ENCODE peak calls at places on chromosomes 13 and 19, in five cellular contexts. M is heart right ventricle, L is fibroblast of lung, I is prostate gland, T is upper lobe of right lung. D is an unnamed sample. For H3K9me3, the result is how much of the 10 kb centered on the place peaks cover.

GRCh38 chr13:61410669-61411297 is 4.9 kb downstream of the PCDH20 start:
- DNase-seq in M (no peak), L (peak), I (no peak), T (no peak), D (no peak)

GRCh38 chr19:3370214-3370720 is 3.9 kb downstream of the NFIC start:
- DNase-seq in M (no peak), L (peak), I (no peak), T (no peak), D (no peak)

GRCh38 chr19:34867631-34868030 is 59.1 kb upstream of the ZNF30 start:
- DNase-seq in M (no peak), L (no peak), I (no peak), T (no peak), D (no peak)

GRCh38 chr13:21610687-21611086 is 6.7 kb upstream of the MICU2 start:
- DNase-seq in M (no peak), L (no peak), I (no peak), T (no peak), D (no peak)

GRCh38 chr13:49046002-49046401 is 70.3 kb downstream of the FNDC3A start:
- DNase-seq in M (no peak), L (peak), I (no peak), T (no peak), D (no peak)

GRCh38 chr19:1102407-1103106 is 1.2 kb upstream of the GPX4 start:
- DNase-seq in M (no peak), L (peak), I (peak), T (no peak), D (no peak)

GRCh38 chr19:16136185-16137067 is 7.1 kb upstream of the HSH2D start:
- DNase-seq in M (no peak), L (no peak), I (no peak), T (no peak), D (no peak)

GRCh38 chr13:75877092-75877491 is 241.0 kb downstream of the LMO7 start:
- DNase-seq in M (no peak), L (no peak), I (no peak), T (no peak), D (no peak)

GRCh38 chr19:29531458-29532025 is 5.7 kb downstream of the VSTM2B start:
- DNase-seq in M (no peak), L (no peak), I (no peak), T (peak), D (no peak)

GRCh38 chr19:51368366-51369282 is at the start of gene CLDND2:
- DNase-seq in M (no peak), L (no peak), I (no peak), T (no peak), D (no peak)

GRCh38 chr13:34721631-34722144 is 220.4 kb upstream of the NBEA start:
- DNase-seq in M (no peak), L (no peak), I (no peak), T (no peak), D (no peak)

GRCh38 chr13:53781941-53782340 is 753.3 kb downstream of the OLFM4 start:
- DNase-seq in M (no peak), L (peak), I (no peak), T (no peak), D (no peak)

GRCh38 chr19:31727536-31727935 is 378.3 kb upstream of the TSHZ3 start:
- DNase-seq in M (no peak), L (no peak), I (no peak), T (no peak), D (no peak)

GRCh38 chr19:40811478-40812341 is 12.7 kb downstream of the EGLN2 start:
- DNase-seq in M (no peak), L (no peak), I (no peak), T (no peak), D (no peak)

GRCh38 chr13:35723061-35723461 is 246.6 kb upstream of the MAB21L1 start:
- DNase-seq in M (no peak), L (peak), I (no peak), T (no peak), D (no peak)

GRCh38 chr19:33063356-33064116 is 1.2 kb downstream of the RHPN2 start:
- DNase-seq in M (no peak), L (peak), I (peak), T (no peak), D (no peak)

GRCh38 chr19:13998426-13998825 is 7.7 kb downstream of the RFX1 start:
- DNase-seq in M (no peak), L (no peak), I (no peak), T (no peak), D (no peak)

GRCh38 chr19:38043649-38044144 is 136.7 kb downstream of the SIPA1L3 start:
- DNase-seq in M (no peak), L (no peak), I (no peak), T (no peak), D (no peak)

GRCh38 chr13:70668293-70668692 is 560.0 kb upstream of the KLHL1 start:
- DNase-seq in M (no peak), L (no peak), I (no peak), T (no peak), D (no peak)

GRCh38 chr13:50071399-50071798 is 56.2 kb downstream of the KCNRG start:
- DNase-seq in M (no peak), L (peak), I (no peak), T (no peak), D (no peak)

GRCh38 chr13:31151837-31152236 is 9.9 kb downstream of the HSPH1 start:
- DNase-seq in M (no peak), L (no peak), I (no peak), T (no peak), D (no peak)

GRCh38 chr19:47036233-47036651 is 12.2 kb downstream of the TMEM160 start:
- DNase-seq in M (no peak), L (no peak), I (no peak), T (peak), D (no peak)

DNA sequence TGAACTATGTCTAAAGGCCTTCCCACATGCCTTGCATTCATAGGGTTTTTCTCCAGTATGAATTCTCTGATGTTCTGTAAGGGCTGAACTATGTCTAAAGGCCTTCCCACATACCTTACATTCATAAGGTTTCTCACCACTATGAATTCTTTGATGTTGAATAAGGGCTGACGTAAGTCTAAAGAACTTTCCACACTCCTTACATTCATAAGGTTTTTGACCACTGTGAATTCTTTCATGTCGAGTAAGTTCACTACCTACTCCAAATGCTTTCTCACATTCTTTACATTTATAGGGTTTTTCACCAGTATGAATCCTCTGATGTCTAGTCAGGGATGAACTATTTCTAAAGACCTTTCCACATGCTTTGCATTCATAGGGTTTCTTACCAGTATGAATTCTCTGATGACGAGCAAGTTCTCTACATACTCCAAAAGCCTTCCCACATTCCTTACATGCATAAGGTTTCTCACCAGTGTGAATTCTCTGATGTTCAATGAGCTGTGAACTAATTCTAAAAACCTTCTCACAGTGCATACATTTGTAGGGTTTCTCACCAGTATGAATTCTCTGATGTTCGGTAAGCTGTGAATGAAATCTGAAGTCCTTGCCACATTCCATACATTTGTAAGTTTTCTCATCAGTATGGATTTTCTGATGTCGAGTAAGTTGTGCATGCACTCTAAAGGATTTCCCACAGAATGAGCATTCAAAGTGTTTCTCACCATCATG is 19.1 kb upstream of the ZNF260 start:
- DNase-seq in M (no peak), L (peak), I (no peak), T (no peak), D (no peak)
- H3K9me3 ChIP-seq in M (half or more), L (under half), I (under half), T (half or more), D (half or more)

GRCh38 chr19:22257916-22258315 is 28.3 kb upstream of the ZNF729 start:
- DNase-seq in M (no peak), L (no peak), I (no peak), T (no peak), D (no peak)

GRCh38 chr19:22263121-22263520 is 23.1 kb upstream of the ZNF729 start:
- DNase-seq in M (no peak), L (no peak), I (no peak), T (no peak), D (no peak)

GRCh38 chr19:22257381-22257780 is 28.9 kb upstream of the ZNF729 start:
- DNase-seq in M (no peak), L (no peak), I (no peak), T (no peak), D (no peak)

GRCh38 chr19:22261596-22261995 is 24.6 kb upstream of the ZNF729 start:
- DNase-seq in M (no peak), L (no peak), I (no peak), T (no peak), D (no peak)

DNA sequence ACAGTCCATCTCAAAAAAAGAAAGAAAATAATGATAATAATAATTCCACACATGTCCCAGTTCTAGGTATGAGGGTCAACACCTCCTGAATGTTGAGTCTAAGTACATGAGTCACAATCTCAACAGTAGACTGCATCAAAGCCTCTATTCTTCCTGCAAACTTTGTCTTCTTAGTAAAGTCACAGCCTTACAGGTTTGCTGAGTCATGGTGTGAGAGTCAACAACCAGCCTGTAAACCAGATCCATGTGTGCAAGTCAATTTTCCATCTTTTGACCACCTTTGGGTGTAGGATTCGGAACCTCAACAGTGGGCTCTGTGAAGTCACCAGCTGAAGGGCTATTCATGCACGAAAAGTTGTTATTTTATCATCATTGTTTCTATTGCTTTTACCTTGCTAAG is 25.7 kb upstream of the ZNF729 start:
- DNase-seq in M (no peak), L (no peak), I (no peak), T (no peak), D (no peak)
- H3K9me3 ChIP-seq in M (under half), L (under half), I (under half), T (under half), D (under half)

GRCh38 chr19:53079313-53079924 is 23.8 kb downstream of the ZNF160 start:
- DNase-seq in M (no peak), L (no peak), I (no peak), T (no peak), D (no peak)
- H3K9me3 ChIP-seq in M (under half), L (under half), I (under half), T (under half), D (under half)

GRCh38 chr19:11781295-11782057 is 14.7 kb downstream of the ZNF441 start:
- DNase-seq in M (no peak), L (peak), I (no peak), T (no peak), D (no peak)
- H3K9me3 ChIP-seq in M (under half), L (under half), I (under half), T (under half), D (under half)

GRCh38 chr19:42653841-42654240 is 59.1 kb upstream of the CEACAM8 start:
- DNase-seq in M (no peak), L (no peak), I (no peak), T (no peak), D (no peak)
- H3K9me3 ChIP-seq in M (under half), L (under half), I (under half), T (under half), D (under half)

DNA sequence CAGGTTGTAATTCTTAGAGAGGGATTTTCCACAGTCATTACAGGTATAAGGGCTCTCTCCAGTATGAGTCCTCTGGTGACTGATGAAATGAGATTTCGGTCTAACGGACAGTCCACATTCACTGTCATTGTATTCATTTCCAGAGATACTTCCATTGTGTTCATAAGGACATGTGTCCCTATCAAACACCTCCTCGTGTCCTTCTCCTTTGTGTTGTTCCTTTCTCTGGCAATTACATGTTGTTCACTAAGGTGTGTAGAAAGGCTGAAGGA is 10.5 kb upstream of the ZSCAN18 start:
- DNase-seq in M (no peak), L (no peak), I (no peak), T (no peak), D (no peak)
- H3K9me3 ChIP-seq in M (under half), L (under half), I (under half), T (half or more), D (under half)

GRCh38 chr19:44232867-44233266 is 20.5 kb downstream of the ZNF227 start:
- DNase-seq in M (no peak), L (no peak), I (no peak), T (no peak), D (no peak)

DNA sequence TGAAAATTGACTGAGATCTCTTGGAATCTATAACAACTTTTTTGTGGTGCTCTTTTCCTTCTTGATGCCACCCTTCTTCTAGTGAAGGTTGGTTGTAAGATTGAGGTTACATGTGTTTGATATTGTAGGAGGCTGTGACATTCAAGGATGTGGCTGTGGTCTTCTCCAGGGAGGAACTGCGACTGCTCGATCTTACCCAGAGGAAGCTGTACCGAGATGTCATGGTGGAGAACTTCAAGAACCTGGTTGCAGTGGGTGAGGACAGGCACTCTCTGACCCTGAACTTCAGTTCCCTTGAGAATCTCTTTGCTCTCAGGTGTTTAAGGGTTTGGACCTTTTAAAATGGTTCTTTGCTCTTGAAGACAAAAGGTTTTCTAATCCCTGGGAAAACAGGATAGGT is 16.0 kb downstream of the ZNF227 start:
- DNase-seq in M (no peak), L (no peak), I (no peak), T (no peak), D (no peak)
- H3K9me3 ChIP-seq in M (under half), L (under half), I (under half), T (under half), D (under half)